ENCODE peak calls at places on chromosomes 2 and 18, in ten cellular contexts. M is lower lobe of right lung, U is pancreas, Y is cardiac fibroblast, B is WTC11, T is GM10248, E is fibroblast of lung, A is foreskin fibroblast, Q is RWPE1, H is spleen. D is an unnamed sample.

GRCh38 chr2:47005687-47006086 is 90.1 kb upstream of the MCFD2 start:
- DNase-seq in U (no peak), M (no peak), A (no peak), H (no peak), E (no peak), B (no peak), Q (no peak), Y (no peak), T (no peak), D (no peak)

GRCh38 chr2:176432439-176432838 is 163.2 kb downstream of the MTX2 start:
- DNase-seq in T (no peak), H (no peak), A (peak; percentile 58), E (peak; percentile 39), B (no peak), Y (no peak), U (no peak), Q (peak; percentile 5), M (no peak), D (no peak)

GRCh38 chr2:6772366-6772710 is 93.4 kb downstream of the CMPK2 start:
- DNase-seq in T (no peak), A (no peak), Q (no peak), H (no peak), M (no peak), Y (no peak), E (peak; percentile 12), B (no peak), U (no peak), D (no peak)

GRCh38 chr2:231191896-231192872 is 6.2 kb upstream of the ARMC9 start:
- DNase-seq in H (no peak), U (no peak), B (peak; percentile 80), Y (peak; percentile 94), T (no peak), A (peak; percentile 96), Q (no peak), M (peak; percentile 56), E (peak; percentile 92), D (no peak)

GRCh38 chr2:199977984-199978415 is 22.6 kb downstream of the MAIP1 start:
- DNase-seq in B (no peak), M (no peak), E (peak; percentile 97), H (no peak), Y (peak; percentile 76), Q (peak; percentile 67), A (peak; percentile 96), T (no peak), U (no peak), D (no peak)

GRCh38 chr18:12839057-12839525 is 44.9 kb downstream of the PTPN2 start:
- DNase-seq in H (no peak), A (peak; percentile 5), U (no peak), B (no peak), E (no peak), Q (peak; percentile 20), T (peak; percentile 53), M (no peak), Y (no peak), D (peak; percentile 48)

GRCh38 chr2:163528640-163529217 is 207.1 kb downstream of the FIGN start:
- DNase-seq in B (no peak), A (no peak), Y (no peak), M (no peak), U (no peak), T (no peak), H (no peak), E (no peak), Q (no peak), D (no peak)

GRCh38 chr2:109290887-109291675 is 162.1 kb downstream of the SH3RF3 start:
- DNase-seq in H (peak; percentile 66), Q (no peak), E (peak; percentile 66), B (no peak), A (peak; percentile 71), Y (no peak), T (no peak), U (no peak), M (no peak), D (no peak)

GRCh38 chr2:130346741-130347066 is 4.0 kb downstream of the IMP4 start:
- DNase-seq in T (no peak), B (no peak), U (no peak), Y (no peak), H (no peak), M (no peak), Q (no peak), A (no peak), E (no peak), D (no peak)

GRCh38 chr2:148614332-148615049 is 30.1 kb upstream of the EPC2 start:
- DNase-seq in B (peak; percentile 22), U (no peak), Y (peak; percentile 46), Q (peak; percentile 74), H (no peak), T (peak; percentile 71), A (peak; percentile 58), E (peak; percentile 10), M (peak; percentile 50), D (peak; percentile 71)

GRCh38 chr18:3757361-3757760 is 307.4 kb downstream of the TGIF1 start:
- DNase-seq in Y (no peak), E (no peak), B (no peak), A (no peak), T (no peak), M (no peak), U (no peak), H (no peak), Q (no peak), D (no peak)

GRCh38 chr18:8904316-8904715 is 198.2 kb upstream of the NDUFV2 start:
- DNase-seq in E (no peak), M (no peak), B (no peak), T (no peak), Q (no peak), U (no peak), A (no peak), H (no peak), Y (no peak), D (no peak)
- TF ChIP-seq CTCF in E (no peak), M (no peak), B (no peak), T (no peak), Q (no peak), U (no peak), A (no peak), H (no peak), Y (no peak), D (no peak)

DNA sequence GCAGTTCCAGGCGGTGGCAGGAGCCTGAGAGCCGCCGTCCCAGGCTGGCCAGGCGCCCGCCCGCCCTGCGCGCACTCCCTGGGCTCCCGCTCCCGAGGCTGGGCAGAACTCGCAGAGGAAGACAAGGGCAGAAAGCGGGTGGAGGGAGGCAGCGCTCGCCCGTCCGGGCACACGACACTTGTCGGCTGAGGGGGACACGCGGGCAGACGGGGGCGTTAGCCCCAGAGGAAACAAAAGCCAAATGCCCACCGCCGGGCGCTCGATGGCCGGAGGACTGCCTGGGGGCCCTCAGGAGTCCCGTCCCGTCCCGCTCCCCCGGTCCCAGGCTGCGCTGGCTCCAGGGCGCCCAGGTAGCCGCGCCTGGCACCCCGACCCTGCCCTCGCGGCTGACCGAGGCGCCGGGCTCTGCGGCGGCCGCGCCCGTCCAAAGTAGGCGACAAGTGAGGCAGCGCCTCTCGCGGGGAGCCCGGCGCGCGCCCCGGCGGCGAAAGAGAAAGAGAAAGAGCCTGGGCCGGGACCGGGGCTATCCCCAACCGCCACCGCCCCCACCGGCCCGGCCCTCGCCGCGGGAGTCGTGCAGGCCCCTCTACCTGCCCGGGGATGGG is 491 bp downstream of the L3MBTL4 start:
- DNase-seq in Y (peak; percentile 10), H (peak; percentile 95), U (peak; percentile 88), E (peak; percentile 18), T (peak; percentile 91), B (peak; percentile 59), A (peak; percentile 41), M (peak; percentile 87), Q (peak; percentile 8), D (peak; percentile 95)
- TF ChIP-seq CTCF in Y (no peak), H (no peak), U (no peak), E (no peak), T (no peak), B (no peak), A (no peak), M (peak; percentile 10), Q (no peak), D (peak; percentile 30)

GRCh38 chr2:196468394-196468793 is 171.1 kb upstream of the CCDC150 start:
- DNase-seq in H (no peak), Y (no peak), U (no peak), A (no peak), E (no peak), T (no peak), M (no peak), Q (no peak), B (no peak), D (no peak)
- TF ChIP-seq CTCF in H (no peak), Y (no peak), U (no peak), A (no peak), E (peak; percentile 7), T (peak; percentile 1), M (no peak), Q (no peak), B (no peak), D (peak; percentile 18)

DNA sequence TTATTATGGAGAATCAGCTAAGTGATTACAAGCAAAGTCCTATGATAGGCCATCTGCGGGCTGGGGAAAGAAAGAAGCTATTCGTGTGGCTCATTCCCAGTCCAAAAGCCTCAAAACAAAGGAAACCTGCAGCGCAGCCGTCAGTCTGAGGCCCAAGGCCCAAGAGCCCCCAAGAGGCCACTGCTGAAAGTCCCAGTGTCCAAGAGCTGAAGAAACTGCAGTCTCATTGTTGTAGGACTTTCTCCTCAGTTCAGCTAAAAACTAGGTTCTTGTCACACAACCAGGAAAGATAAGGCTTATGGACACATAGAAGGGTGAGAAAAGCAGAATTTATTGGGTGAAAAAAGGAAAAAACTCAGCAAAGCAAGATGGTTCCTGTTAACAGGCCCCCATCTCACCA is 143.2 kb downstream of the RHBDD1 start:
- DNase-seq in A (peak; percentile 45), U (no peak), B (no peak), M (no peak), Y (no peak), H (no peak), T (no peak), E (no peak), Q (no peak), D (no peak)
- TF ChIP-seq CTCF in A (no peak), U (no peak), B (no peak), M (no peak), Y (no peak), H (no peak), T (no peak), E (no peak), Q (no peak), D (no peak)

GRCh38 chr2:22124003-22124402 is 1000.2 kb downstream of the TDRD15 start:
- DNase-seq in A (no peak), Y (no peak), H (no peak), U (no peak), E (peak; percentile 3), T (no peak), M (no peak), B (no peak), Q (no peak), D (no peak)
- TF ChIP-seq CTCF in A (no peak), Y (no peak), H (no peak), U (no peak), E (peak; percentile 24), T (no peak), M (no peak), B (peak; percentile 20), Q (no peak), D (peak; percentile 31)

GRCh38 chr2:70923378-70924015 is 12.2 kb upstream of the ATP6V1B1 start:
- DNase-seq in E (no peak), U (peak; percentile 23), Y (no peak), H (peak; percentile 43), A (no peak), B (peak; percentile 69), Q (no peak), T (peak; percentile 42), M (no peak), D (no peak)
- TF ChIP-seq CTCF in E (no peak), U (no peak), Y (peak; percentile 28), H (no peak), A (peak; percentile 3), B (no peak), Q (no peak), T (peak; percentile 19), M (no peak), D (peak; percentile 30)

GRCh38 chr18:33584845-33585775 is 7.1 kb downstream of the ASXL3 start:
- DNase-seq in M (no peak), T (no peak), U (no peak), Y (no peak), H (no peak), A (no peak), B (no peak), Q (peak; percentile 8), E (no peak), D (no peak)
- TF ChIP-seq CTCF in M (no peak), T (no peak), U (no peak), Y (no peak), H (no peak), A (no peak), B (no peak), Q (no peak), E (no peak), D (no peak)